ENCODE peak calls at places on chromosomes 2 and 18, in seven cellular contexts. H is PC-9, X is psoas muscle, U is fibroblast of pulmonary artery, L is MM.1S, N is uterus, C is upper lobe of right lung. W is an unnamed sample.

GRCh38 chr2:191818725-191819333 is 28.1 kb downstream of the CAVIN2 start:
- DNase-seq in U (peak), C (no peak), X (no peak), L (no peak), N (no peak), H (no peak), W (no peak)

GRCh38 chr2:53970898-53971681 is at the start of gene PSME4:
- DNase-seq in L (peak), H (peak), C (peak), X (peak), U (peak), N (peak), W (peak)

GRCh38 chr18:25038261-25038660 is 313.7 kb downstream of the ZNF521 start:
- DNase-seq in L (no peak), C (no peak), X (no peak), H (no peak), N (no peak), U (no peak), W (no peak)

GRCh38 chr2:12862541-12862940 is 145.8 kb downstream of the TRIB2 start:
- DNase-seq in N (no peak), L (no peak), C (no peak), X (no peak), U (no peak), H (no peak), W (no peak)

GRCh38 chr2:192571636-192572035 is 376.9 kb upstream of the TMEFF2 start:
- DNase-seq in C (no peak), U (no peak), X (no peak), L (no peak), H (no peak), N (no peak), W (no peak)

GRCh38 chr18:80067321-80067720 is 33.1 kb downstream of the RBFA start:
- DNase-seq in H (no peak), L (no peak), X (no peak), C (no peak), N (no peak), U (no peak), W (no peak)

GRCh38 chr2:160472839-160473251 is 20.8 kb downstream of the RBMS1 start:
- DNase-seq in U (no peak), N (no peak), X (no peak), H (no peak), L (no peak), C (no peak), W (no peak)

GRCh38 chr18:48481092-48481491 is 57.7 kb upstream of the CTIF start:
- DNase-seq in L (no peak), X (no peak), H (no peak), N (no peak), C (no peak), U (no peak), W (no peak)

GRCh38 chr2:55668956-55669355 is 24.7 kb downstream of the PNPT1 start:
- DNase-seq in H (no peak), X (no peak), N (no peak), C (no peak), L (no peak), U (no peak), W (no peak)

GRCh38 chr18:80245781-80246655 is 1.3 kb downstream of the PARD6G start:
- DNase-seq in C (no peak), U (no peak), X (no peak), N (no peak), L (no peak), H (no peak), W (no peak)

GRCh38 chr2:64823794-64824193 is 165.4 kb upstream of the SLC1A4 start:
- DNase-seq in X (no peak), N (no peak), L (no peak), U (no peak), C (no peak), H (no peak), W (no peak)

GRCh38 chr2:8016688-8017087 is 665.2 kb upstream of the ID2 start:
- DNase-seq in L (no peak), H (no peak), N (no peak), X (no peak), C (no peak), U (no peak), W (no peak)

GRCh38 chr2:229429529-229430067 is 158.5 kb upstream of the PID1 start:
- DNase-seq in N (no peak), U (no peak), X (no peak), H (no peak), L (no peak), C (no peak), W (no peak)

GRCh38 chr2:238389985-238390682 is 36.6 kb upstream of the ASB1 start:
- DNase-seq in U (no peak), N (no peak), L (no peak), H (no peak), C (peak), X (peak), W (peak)

GRCh38 chr2:198371902-198372611 is 567.7 kb downstream of the PLCL1 start:
- DNase-seq in C (no peak), U (no peak), X (no peak), H (no peak), L (peak), N (no peak), W (no peak)

GRCh38 chr2:28305202-28305601 is 87.5 kb upstream of the FOSL2 start:
- DNase-seq in U (no peak), H (no peak), N (no peak), X (no peak), C (no peak), L (no peak), W (no peak)

GRCh38 chr2:37585982-37586621 is 85.3 kb downstream of the CDC42EP3 start:
- DNase-seq in C (no peak), L (peak), H (peak), X (peak), N (peak), U (peak), W (no peak)

GRCh38 chr2:86352137-86352931 is 14.9 kb upstream of the REEP1 start:
- DNase-seq in X (no peak), N (no peak), U (no peak), C (no peak), H (no peak), L (no peak), W (peak)

GRCh38 chr2:207683879-207684627 is 27.4 kb upstream of the CCNYL1 start:
- DNase-seq in X (no peak), C (no peak), L (no peak), U (peak), N (no peak), H (peak), W (no peak)

GRCh38 chr2:38245114-38245641 is 131.9 kb downstream of the ATL2 start:
- DNase-seq in U (no peak), L (no peak), H (peak), X (no peak), C (no peak), N (no peak), W (no peak)

GRCh38 chr2:188598551-188598950 is 306.9 kb downstream of the GULP1 start:
- DNase-seq in C (no peak), H (no peak), U (peak), L (no peak), N (peak), X (no peak), W (peak)

GRCh38 chr18:59787998-59788875 is 91.0 kb upstream of the CCBE1 start:
- DNase-seq in H (peak), C (no peak), L (no peak), X (no peak), N (peak), U (peak), W (no peak)

GRCh38 chr2:110647777-110648176 is 30.1 kb downstream of the BUB1 start:
- DNase-seq in U (no peak), C (no peak), H (no peak), L (no peak), X (no peak), N (no peak), W (no peak)

GRCh38 chr2:109028738-109029443 is 39.9 kb upstream of the EDAR start:
- DNase-seq in H (no peak), X (no peak), N (no peak), U (no peak), L (no peak), C (no peak), W (no peak)

GRCh38 chr2:217864960-217865359 is 137.8 kb downstream of the TNS1 start:
- DNase-seq in N (no peak), X (no peak), L (no peak), C (no peak), H (no peak), U (no peak), W (no peak)

GRCh38 chr2:207311316-207312005 is 145.7 kb upstream of the KLF7 start:
- DNase-seq in L (no peak), X (no peak), C (no peak), N (peak), U (peak), H (no peak), W (no peak)

GRCh38 chr2:144241801-144242200 is 278.1 kb downstream of the ZEB2 start:
- DNase-seq in H (no peak), N (no peak), L (no peak), X (no peak), U (no peak), C (no peak), W (no peak)

GRCh38 chr2:240605867-240606743 is 19.2 kb upstream of the GPR35 start:
- DNase-seq in C (peak), H (no peak), N (no peak), L (no peak), U (no peak), X (peak), W (no peak)

GRCh38 chr2:46988733-46989481 is 73.3 kb upstream of the MCFD2 start:
- DNase-seq in X (peak), L (no peak), U (no peak), H (no peak), N (no peak), C (no peak), W (no peak)

GRCh38 chr2:30262716-30263309 is 31.5 kb downstream of the LBH start:
- DNase-seq in L (no peak), H (no peak), C (no peak), X (no peak), N (no peak), U (no peak), W (no peak)

GRCh38 chr2:145919507-145919906 is 1399.6 kb upstream of the ZEB2 start:
- DNase-seq in H (no peak), U (peak), N (no peak), C (no peak), L (no peak), X (no peak), W (no peak)

DNA sequence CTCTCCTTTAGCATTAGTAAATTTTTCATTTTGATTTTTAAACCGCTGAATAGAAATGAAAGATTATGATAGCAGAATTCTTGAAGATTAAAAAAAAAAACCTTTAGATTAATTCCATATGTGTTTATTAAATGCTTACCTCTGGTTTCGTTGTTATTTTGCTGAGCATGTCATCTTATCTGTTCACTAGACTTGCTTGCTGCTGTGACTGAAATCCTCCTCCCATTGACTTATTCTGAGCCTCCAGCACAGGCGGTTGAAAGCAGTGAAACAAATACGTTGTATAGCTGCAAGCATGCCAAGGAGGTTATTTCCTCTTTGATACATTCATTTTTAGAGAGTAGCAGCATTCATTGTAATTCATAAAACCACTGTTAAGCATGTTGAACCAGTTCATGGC is at the start of gene HTR2B:
- DNase-seq in H (no peak), X (no peak), L (no peak), N (peak), C (no peak), U (peak), W (no peak)
- H3K4me3 ChIP-seq in H (no peak), X (peak), L (no peak), N (peak), C (peak), U (peak), W (no peak)

GRCh38 chr2:23385748-23386421 is 906 bp downstream of the KLHL29 start:
- DNase-seq in L (no peak), U (peak), N (peak), X (no peak), C (peak), H (peak), W (no peak)

GRCh38 chr2:23387849-23388248 is 2.9 kb downstream of the KLHL29 start:
- DNase-seq in U (no peak), X (no peak), H (no peak), C (no peak), N (no peak), L (no peak), W (no peak)

GRCh38 chr2:23385351-23385747 is 370 bp downstream of the KLHL29 start:
- DNase-seq in H (peak), L (no peak), C (peak), U (peak), X (peak), N (peak), W (peak)

GRCh38 chr2:23387221-23387550 is 2.2 kb downstream of the KLHL29 start:
- DNase-seq in N (no peak), H (no peak), U (no peak), X (no peak), C (no peak), L (no peak), W (no peak)

DNA sequence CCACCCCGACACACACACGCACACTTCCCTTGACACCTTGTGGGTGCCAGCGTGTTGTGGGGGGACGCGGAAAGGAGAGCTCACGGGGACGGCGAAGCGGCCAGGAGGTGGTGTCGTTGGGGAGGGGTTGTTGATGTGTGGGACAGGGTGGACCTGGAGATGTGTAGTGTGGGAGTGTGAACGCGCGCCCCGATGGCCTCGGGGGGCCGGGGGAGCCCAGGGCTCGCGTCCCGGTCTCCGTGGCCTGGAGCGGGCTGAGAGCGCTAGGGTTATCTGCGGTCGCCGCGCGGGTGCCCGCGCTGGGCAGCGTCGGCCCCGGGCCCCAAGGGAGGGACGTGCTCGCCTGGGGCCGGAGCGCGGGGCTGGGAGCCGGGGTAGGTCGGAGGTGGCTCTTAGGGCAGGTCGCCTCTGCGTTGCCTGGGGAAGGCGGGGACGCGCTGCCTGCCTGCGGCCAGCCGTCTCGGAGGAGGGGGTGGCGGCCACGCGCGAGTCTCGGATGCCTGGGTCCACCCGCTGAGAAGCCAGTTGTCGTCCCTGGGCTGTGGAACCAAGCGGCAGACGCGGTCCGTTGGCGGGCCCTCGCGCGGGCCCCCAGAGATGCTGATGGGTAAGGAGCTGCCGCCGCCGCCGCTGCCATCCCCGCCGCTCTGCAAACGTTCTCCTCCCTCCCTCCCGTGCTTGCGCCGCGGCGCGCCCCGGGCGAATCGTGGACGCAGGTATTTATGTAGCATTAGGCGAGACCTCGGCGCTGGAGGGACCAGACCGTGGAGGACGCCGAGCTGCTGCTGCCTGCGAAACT is 1.6 kb downstream of the KLHL29 start:
- DNase-seq in N (peak), U (peak), H (peak), X (peak), L (no peak), C (peak), W (no peak)
- TF ChIP-seq CTCF in N (no peak), U (no peak), H (no peak), X (no peak), L (no peak), C (no peak), W (no peak)

GRCh38 chr2:102142829-102143449 is 393 bp downstream of the IL1R1 start:
- DNase-seq in U (peak), L (no peak), X (no peak), H (no peak), N (peak), C (no peak), W (no peak)
- H3K4me3 ChIP-seq in U (peak), L (no peak), X (peak), H (peak), N (peak), C (peak), W (peak)

GRCh38 chr18:35854095-35854494 is 118.4 kb upstream of the RMP24 start:
- DNase-seq in H (no peak), L (no peak), U (no peak), X (no peak), N (no peak), C (no peak), W (no peak)

GRCh38 chr18:35861367-35862114 is 110.9 kb upstream of the RMP24 start:
- DNase-seq in H (no peak), N (no peak), C (no peak), U (no peak), X (no peak), L (no peak), W (no peak)

GRCh38 chr18:35851286-35851967 is 121.1 kb upstream of the RMP24 start:
- DNase-seq in N (no peak), L (no peak), H (no peak), U (no peak), X (no peak), C (no peak), W (no peak)

GRCh38 chr18:35852786-35853185 is 119.7 kb upstream of the RMP24 start:
- DNase-seq in H (no peak), U (no peak), N (no peak), X (no peak), L (no peak), C (no peak), W (no peak)

DNA sequence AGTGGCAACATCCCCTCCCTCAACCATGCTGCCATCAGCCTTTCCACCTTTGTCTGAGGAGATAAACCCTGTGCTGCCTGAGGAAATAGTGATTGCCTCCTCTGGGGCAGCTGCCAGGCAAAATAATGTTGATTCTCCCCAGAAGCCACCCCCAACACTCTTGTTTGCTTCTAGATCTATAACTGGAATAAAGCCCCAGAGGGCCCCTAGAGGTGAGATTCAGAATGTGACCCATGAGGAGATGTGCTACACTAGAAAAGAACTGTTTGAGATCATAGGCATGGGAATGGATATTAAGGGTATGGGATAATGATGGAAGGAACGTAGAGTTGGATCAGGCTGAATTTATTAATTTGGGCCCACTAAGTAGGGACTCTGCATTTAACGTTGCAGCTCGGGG is 116.3 kb upstream of the RMP24 start:
- DNase-seq in X (no peak), U (no peak), H (no peak), N (no peak), L (no peak), C (no peak), W (no peak)
- TF ChIP-seq CTCF in X (no peak), U (no peak), H (no peak), N (no peak), L (no peak), C (no peak), W (no peak)

GRCh38 chr2:221553333-221553732 is 18.8 kb downstream of the EPHA4 start:
- DNase-seq in C (no peak), N (no peak), X (no peak), U (no peak), H (no peak), L (no peak), W (no peak)

GRCh38 chr2:221552282-221552681 is 19.8 kb downstream of the EPHA4 start:
- DNase-seq in H (no peak), L (no peak), N (no peak), X (no peak), C (no peak), U (no peak), W (no peak)

GRCh38 chr2:221558107-221558506 is 14.0 kb downstream of the EPHA4 start:
- DNase-seq in L (no peak), C (no peak), X (no peak), H (no peak), U (no peak), N (no peak), W (no peak)

GRCh38 chr2:221554769-221555510 is 17.2 kb downstream of the EPHA4 start:
- DNase-seq in H (no peak), X (no peak), N (no peak), C (no peak), U (peak), L (no peak), W (no peak)

GRCh38 chr2:221555511-221555845 is 16.6 kb downstream of the EPHA4 start:
- DNase-seq in N (no peak), H (no peak), X (no peak), U (no peak), L (no peak), C (no peak), W (no peak)
- H3K4me3 ChIP-seq in N (no peak), H (no peak), X (peak), U (no peak), L (no peak), C (no peak), W (no peak)

GRCh38 chr2:124810132-124810531 is 785.0 kb downstream of the CNTNAP5 start:
- DNase-seq in C (no peak), X (no peak), L (peak), H (no peak), N (no peak), U (peak), W (no peak)
- TF ChIP-seq CTCF in C (no peak), X (no peak), L (no peak), H (no peak), N (no peak), U (peak), W (no peak)

GRCh38 chr18:22164337-22165048 is 4.9 kb upstream of the GATA6 start:
- DNase-seq in C (no peak), L (no peak), H (no peak), X (no peak), U (no peak), N (no peak), W (peak)

GRCh38 chr18:22165049-22165602 is 4.3 kb upstream of the GATA6 start:
- DNase-seq in C (no peak), N (no peak), X (no peak), U (peak), L (no peak), H (no peak), W (peak)

GRCh38 chr18:22166070-22166972 is 3.1 kb upstream of the GATA6 start:
- DNase-seq in L (no peak), N (peak), C (peak), X (no peak), H (no peak), U (peak), W (peak)

GRCh38 chr18:22167091-22167470 is 2.3 kb upstream of the GATA6 start:
- DNase-seq in L (no peak), H (no peak), C (no peak), U (no peak), N (no peak), X (no peak), W (no peak)

GRCh38 chr18:22165603-22166069 is 3.8 kb upstream of the GATA6 start:
- DNase-seq in N (no peak), C (no peak), U (no peak), H (no peak), X (no peak), L (no peak), W (peak)
- H3K4me3 ChIP-seq in N (peak), C (peak), U (peak), H (no peak), X (no peak), L (no peak), W (peak)